ENCODE peak calls at places on chromosome 2, in six cellular contexts. M is CD8-positive, alpha-beta memory T cell; O is NCI-H1436 treated with DMSO at 0.1 percent for 48 hours; P is A549; Q is fibroblast of lung; C is AG08396. T is an unnamed sample.

GRCh38 chr2:10266133-10266620 is 36.5 kb upstream of the HPCAL1 start:
- DNase-seq in O (no peak), Q (peak; percentile 42), C (no peak), M (no peak), P (no peak), T (no peak)

GRCh38 chr2:136917281-136917680 is 151.9 kb downstream of the THSD7B start:
- DNase-seq in O (no peak), Q (no peak), M (no peak), C (no peak), P (no peak), T (no peak)

GRCh38 chr2:173943139-173943538 is 22.0 kb downstream of the SP3 start:
- DNase-seq in P (no peak), Q (peak; percentile 49), C (no peak), O (no peak), M (no peak), T (no peak)

GRCh38 chr2:109558076-109558882 is 55.5 kb downstream of the SEPTIN10 start:
- DNase-seq in O (no peak), M (no peak), Q (peak; percentile 86), P (peak; percentile 46), C (peak; percentile 24), T (peak; percentile 88)

GRCh38 chr2:218024336-218024735 is 21.5 kb upstream of the TNS1 start:
- DNase-seq in C (no peak), P (no peak), M (no peak), Q (no peak), O (no peak), T (no peak)

GRCh38 chr2:96642564-96643350 is at the start of gene FER1L5:
- DNase-seq in M (no peak), Q (peak; percentile 80), O (no peak), C (peak; percentile 59), P (no peak), T (peak; percentile 80)

GRCh38 chr2:159076233-159076632 is 107.8 kb downstream of the TANC1 start:
- DNase-seq in Q (peak; percentile 87), M (no peak), P (no peak), O (no peak), C (peak; percentile 55), T (no peak)

GRCh38 chr2:117983040-117983439 is 30.8 kb downstream of the CCDC93 start:
- DNase-seq in C (no peak), O (no peak), Q (peak; percentile 91), P (no peak), M (no peak), T (no peak)

GRCh38 chr2:10278029-10278762 is 24.5 kb upstream of the HPCAL1 start:
- DNase-seq in C (peak; percentile 61), Q (peak; percentile 84), P (no peak), M (no peak), O (no peak), T (peak; percentile 26)

GRCh38 chr2:241739651-241740050 is 5.2 kb downstream of the D2HGDH start:
- DNase-seq in Q (peak; percentile 55), M (no peak), O (no peak), P (no peak), C (peak; percentile 41), T (peak; percentile 23)

GRCh38 chr2:10449838-10450691 is 1.9 kb upstream of the ODC1 start:
- DNase-seq in O (no peak), C (no peak), M (no peak), P (peak; percentile 58), Q (peak; percentile 20), T (peak; percentile 93)

GRCh38 chr2:99480390-99480789 is 9.4 kb downstream of the REV1 start:
- DNase-seq in O (no peak), M (no peak), Q (peak; percentile 41), C (no peak), P (no peak), T (peak; percentile 22)

GRCh38 chr2:67839242-67839641 is 223.6 kb downstream of the C1D start:
- DNase-seq in M (no peak), Q (peak; percentile 63), C (no peak), P (no peak), O (no peak), T (no peak)

GRCh38 chr2:128408349-128409305 is 90.0 kb upstream of the HS6ST1 start:
- DNase-seq in O (no peak), M (no peak), C (peak; percentile 82), P (no peak), Q (peak; percentile 84), T (no peak)

GRCh38 chr2:147135401-147135800 is 709.4 kb upstream of the ACVR2A start:
- DNase-seq in Q (no peak), P (no peak), C (no peak), O (no peak), M (no peak), T (no peak)